ENCODE peak calls at places on chromosome 20, in six cellular contexts. N, K, L, B, Z and F are unnamed samples. For H3K4me1, the result is how much of the 10 kb centered on the place peaks cover.

GRCh38 chr20:3775457-3775856 is 5.8 kb downstream of the SPEF1 start:
- DNase-seq in N (no peak), K (no peak), L (no peak), B (no peak), Z (no peak), F (no peak)

GRCh38 chr20:49586967-49587587 is 19.1 kb upstream of the PTGIS start:
- DNase-seq in N (no peak), K (no peak), L (no peak), B (no peak), Z (no peak), F (no peak)

GRCh38 chr20:47222728-47223127 is 133.8 kb downstream of the ZMYND8 start:
- DNase-seq in N (no peak), K (no peak), L (no peak), B (no peak), Z (no peak), F (no peak)

GRCh38 chr20:14672066-14672465 is 334.7 kb upstream of the FLRT3 start:
- DNase-seq in N (no peak), K (no peak), L (no peak), B (no peak), Z (no peak), F (no peak)

GRCh38 chr20:52192296-52193007 is 873 bp upstream of the ZFP64 start:
- DNase-seq in N (no peak), K (peak), L (peak), B (no peak), Z (no peak), F (no peak)

GRCh38 chr20:18252597-18253451 is 35.5 kb upstream of the ZNF133 start:
- DNase-seq in N (no peak), K (peak), L (no peak), B (no peak), Z (no peak), F (peak)

GRCh38 chr20:59136027-59136426 is 27.6 kb upstream of the ZNF831 start:
- DNase-seq in N (no peak), K (no peak), L (no peak), B (no peak), Z (no peak), F (no peak)

GRCh38 chr20:50919567-50919966 is 11.7 kb downstream of the ADNP start:
- DNase-seq in N (no peak), K (peak), L (no peak), B (peak), Z (peak), F (peak)

GRCh38 chr20:43799150-43799711 is 72.4 kb upstream of the GTSF1L start:
- DNase-seq in N (no peak), K (peak), L (no peak), B (no peak), Z (no peak), F (no peak)

GRCh38 chr20:54094268-54094580 is 23.8 kb upstream of the BCAS1 start:
- DNase-seq in N (no peak), K (no peak), L (no peak), B (no peak), Z (no peak), F (no peak)

GRCh38 chr20:7924692-7925091 is 15.6 kb downstream of the HAO1 start:
- DNase-seq in N (no peak), K (peak), L (no peak), B (no peak), Z (no peak), F (no peak)

GRCh38 chr20:7926323-7926722 is 13.9 kb downstream of the HAO1 start:
- DNase-seq in N (no peak), K (no peak), L (no peak), B (no peak), Z (no peak), F (no peak)

GRCh38 chr20:7930386-7930785 is 9.9 kb downstream of the HAO1 start:
- DNase-seq in N (no peak), K (no peak), L (no peak), B (no peak), Z (no peak), F (no peak)

DNA sequence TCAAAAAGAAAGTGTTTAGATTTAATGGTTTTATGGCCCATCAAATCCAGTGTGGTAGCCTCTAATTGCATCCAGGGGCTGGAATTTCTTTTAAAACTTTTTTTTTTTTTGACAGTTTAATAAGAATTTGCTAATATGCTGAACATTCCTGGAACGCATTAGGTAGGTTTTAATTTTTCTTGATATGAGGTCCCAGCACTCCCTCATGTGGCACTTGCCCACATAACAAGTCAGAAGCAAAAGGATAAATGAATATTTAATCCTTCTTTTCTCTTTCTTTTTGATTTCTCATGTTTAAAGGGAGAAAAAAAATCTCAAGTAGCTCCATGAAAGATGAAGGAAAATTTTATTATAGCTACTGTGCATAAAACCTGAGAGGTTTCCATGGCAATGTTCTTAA is 13.5 kb downstream of the HAO1 start:
- DNase-seq in N (no peak), K (peak), L (peak), B (no peak), Z (no peak), F (no peak)
- TF ChIP-seq CTCF in N (peak), K (peak), L (peak), B (no peak), Z (no peak), F (peak)

DNA sequence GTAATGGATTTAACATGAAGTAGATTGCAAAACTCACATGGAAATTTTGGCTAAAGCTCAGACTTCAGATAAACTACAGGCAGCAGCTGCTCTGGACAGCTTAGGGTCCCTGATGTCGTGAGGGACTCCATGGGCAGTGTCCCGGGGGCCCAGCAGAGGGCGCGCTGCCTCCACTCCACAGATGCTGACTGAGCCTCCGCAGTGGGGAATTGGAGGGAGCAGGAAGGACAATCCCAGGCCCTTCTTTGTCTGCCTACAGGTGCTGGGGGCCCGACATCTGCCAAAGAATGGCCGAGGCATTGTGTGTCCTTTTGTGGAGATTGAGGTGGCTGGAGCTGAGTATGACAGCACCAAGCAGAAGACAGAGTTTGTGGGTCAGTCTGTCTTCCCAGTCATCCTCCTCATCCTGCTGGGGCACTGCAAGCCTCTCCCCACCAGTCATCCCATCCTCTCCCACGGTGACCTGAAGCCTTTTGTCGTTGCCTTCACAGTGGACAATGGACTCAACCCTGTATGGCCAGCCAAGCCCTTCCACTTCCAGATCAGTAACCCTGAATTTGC is 35.9 kb downstream of the PLCG1 start:
- DNase-seq in N (peak), K (peak), L (peak), B (peak), Z (peak), F (peak)
- H3K4me1 ChIP-seq in N (under half), K (under half), L (under half), B (under half), Z (under half), F (under half)

GRCh38 chr20:33828912-33829560 is 17.9 kb downstream of the CHMP4B start:
- DNase-seq in N (no peak), K (no peak), L (no peak), B (no peak), Z (no peak), F (no peak)

GRCh38 chr20:33828326-33828834 is 17.2 kb downstream of the CHMP4B start:
- DNase-seq in N (no peak), K (no peak), L (no peak), B (no peak), Z (no peak), F (no peak)

GRCh38 chr20:33826270-33826897 is 15.2 kb downstream of the CHMP4B start:
- DNase-seq in N (no peak), K (peak), L (no peak), B (no peak), Z (no peak), F (peak)

GRCh38 chr20:33827109-33827508 is 16.0 kb downstream of the CHMP4B start:
- DNase-seq in N (no peak), K (no peak), L (no peak), B (no peak), Z (no peak), F (no peak)

GRCh38 chr20:33827629-33828325 is 16.6 kb downstream of the CHMP4B start:
- DNase-seq in N (no peak), K (no peak), L (no peak), B (no peak), Z (no peak), F (no peak)
- H3K27ac ChIP-seq in N (peak), K (no peak), L (no peak), B (peak), Z (peak), F (peak)

DNA sequence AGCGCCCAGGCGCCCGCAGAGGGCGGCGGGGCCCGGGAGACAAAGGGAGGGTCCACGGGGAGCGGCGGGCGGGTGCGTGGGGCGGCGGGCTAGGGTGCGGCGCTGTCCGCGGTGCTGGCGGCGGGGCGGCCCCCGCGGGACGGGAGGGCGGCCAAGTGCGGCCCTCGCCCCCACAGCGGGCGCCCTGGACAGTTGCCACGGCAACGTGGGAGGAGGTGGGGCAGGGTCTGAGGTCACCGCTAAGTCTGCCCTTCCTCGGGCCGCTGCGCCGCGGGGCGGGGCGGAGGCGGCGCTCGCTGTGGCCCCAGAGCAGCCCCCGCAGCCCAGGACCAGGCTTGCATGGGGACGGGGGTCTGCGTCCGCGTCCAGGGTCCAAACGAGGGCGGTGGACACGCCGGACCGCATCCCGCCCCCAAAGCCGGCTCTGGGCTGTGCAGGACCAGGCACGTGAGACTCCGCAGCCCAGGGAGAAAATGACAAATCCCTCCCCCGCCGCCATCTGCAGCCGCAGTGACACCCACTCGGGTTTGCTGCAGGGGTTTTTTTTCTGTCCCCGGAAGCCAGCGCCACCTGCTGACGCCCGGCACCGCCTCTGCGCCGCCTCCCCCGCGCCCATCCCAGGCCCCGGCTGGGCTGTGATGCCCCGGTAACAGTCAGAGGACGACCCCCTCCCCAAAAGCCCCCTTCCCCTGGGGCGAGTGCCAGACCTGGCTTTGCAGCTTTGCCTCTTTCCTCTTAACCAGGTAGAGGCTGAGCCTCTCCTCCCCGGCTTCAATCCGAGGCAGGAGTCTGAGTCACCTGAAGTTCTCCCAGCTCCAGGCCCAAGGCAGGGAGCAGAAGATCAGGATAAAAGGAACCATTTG is 36.8 kb downstream of the YTHDF1 start:
- DNase-seq in N (no peak), K (peak), L (peak), B (peak), Z (no peak), F (no peak)
- TF ChIP-seq CTCF in N (peak), K (peak), L (peak), B (no peak), Z (peak), F (peak)